ENCODE peak calls at places on chromosomes 4 and X, in six cellular contexts. Q, Y, F, B, X and G are unnamed samples.

GRCh38 chr4:140575489-140575888 is 6.7 kb upstream of the UCP1 start:
- DNase-seq in Y (no peak), X (no peak), B (no peak), F (no peak), Q (no peak), G (no peak)

GRCh38 chrX:80766916-80767315 is 42.8 kb downstream of the BRWD3 start:
- DNase-seq in X (no peak), F (no peak), B (no peak), Q (no peak), Y (no peak), G (no peak)

GRCh38 chr4:160193787-160194186 is 1090.9 kb downstream of the RAPGEF2 start:
- DNase-seq in Y (no peak), Q (no peak), B (no peak), F (no peak), X (no peak), G (no peak)

GRCh38 chr4:52957791-52958190 is 95.7 kb downstream of the RASL11B start:
- DNase-seq in Q (no peak), F (no peak), B (no peak), X (no peak), Y (peak), G (peak)

GRCh38 chr4:3416821-3417221 is 24.9 kb upstream of the HGFAC start:
- DNase-seq in Y (no peak), F (no peak), B (no peak), X (no peak), Q (no peak), G (no peak)

GRCh38 chr4:13892739-13893105 is 265.2 kb upstream of the BOD1L1 start:
- DNase-seq in Y (peak), X (peak), F (no peak), B (no peak), Q (no peak), G (peak)

GRCh38 chr4:21531048-21531447 is 417.5 kb downstream of the KCNIP4 start:
- DNase-seq in Q (no peak), X (no peak), F (no peak), B (no peak), Y (no peak), G (no peak)

GRCh38 chr4:179607003-179607402 is 2164.8 kb upstream of the AGA start:
- DNase-seq in Y (no peak), X (no peak), F (no peak), Q (no peak), B (no peak), G (no peak)